ENCODE peak calls at places on chromosomes 4 and X, in seven cellular contexts. L is endodermal cell, C is left lung, X is MCF 10A, P is choroid plexus epithelial cell, B is OCI-LY7, Z is spleen. E is an unnamed sample.

GRCh38 chr4:186203391-186203802 is 12.0 kb downstream of the CYP4V2 start:
- DNase-seq in L (no peak), C (no peak), X (no peak), P (no peak), B (no peak), Z (no peak), E (no peak)

GRCh38 chrX:119238557-119238956 is 2.5 kb downstream of the PGRMC1 start:
- DNase-seq in L (no peak), C (no peak), X (no peak), P (peak; percentile 12), B (no peak), Z (no peak), E (no peak)

GRCh38 chrX:70386240-70386639 is 36.9 kb upstream of the GDPD2 start:
- DNase-seq in L (no peak), C (no peak), X (no peak), P (no peak), B (no peak), Z (no peak), E (no peak)

GRCh38 chr4:95415346-95415771 is 133.4 kb downstream of the UNC5C start:
- DNase-seq in L (no peak), C (no peak), X (peak; percentile 20), P (peak; percentile 45), B (no peak), Z (no peak), E (no peak)

GRCh38 chr4:189202182-189202868 is 738.3 kb upstream of the FRG1 start:
- DNase-seq in L (peak; percentile 78), C (peak; percentile 81), X (peak; percentile 77), P (peak; percentile 74), B (peak; percentile 35), Z (peak; percentile 75), E (peak; percentile 32)

GRCh38 chrX:2572740-2573139 is 72.0 kb upstream of the DHRSX start:
- DNase-seq in L (no peak), C (no peak), X (peak; percentile 78), P (peak; percentile 80), B (no peak), Z (no peak), E (no peak)

GRCh38 chr4:16026155-16026761 is 57.6 kb downstream of the PROM1 start:
- DNase-seq in L (no peak), C (no peak), X (peak; percentile 65), P (peak; percentile 82), B (peak; percentile 80), Z (no peak), E (peak; percentile 54)

GRCh38 chrX:134542485-134542884 is 82.5 kb downstream of the HPRT1 start:
- DNase-seq in L (peak; percentile 63), C (no peak), X (peak; percentile 86), P (peak; percentile 86), B (peak; percentile 30), Z (no peak), E (no peak)

GRCh38 chr4:38002451-38003071 is 42.4 kb downstream of the PTTG2 start:
- DNase-seq in L (no peak), C (no peak), X (no peak), P (peak; percentile 36), B (no peak), Z (no peak), E (no peak)

GRCh38 chr4:35300996-35301774 is 943.1 kb downstream of the ARAP2 start:
- DNase-seq in L (peak; percentile 89), C (peak; percentile 26), X (no peak), P (no peak), B (no peak), Z (no peak), E (no peak)

DNA sequence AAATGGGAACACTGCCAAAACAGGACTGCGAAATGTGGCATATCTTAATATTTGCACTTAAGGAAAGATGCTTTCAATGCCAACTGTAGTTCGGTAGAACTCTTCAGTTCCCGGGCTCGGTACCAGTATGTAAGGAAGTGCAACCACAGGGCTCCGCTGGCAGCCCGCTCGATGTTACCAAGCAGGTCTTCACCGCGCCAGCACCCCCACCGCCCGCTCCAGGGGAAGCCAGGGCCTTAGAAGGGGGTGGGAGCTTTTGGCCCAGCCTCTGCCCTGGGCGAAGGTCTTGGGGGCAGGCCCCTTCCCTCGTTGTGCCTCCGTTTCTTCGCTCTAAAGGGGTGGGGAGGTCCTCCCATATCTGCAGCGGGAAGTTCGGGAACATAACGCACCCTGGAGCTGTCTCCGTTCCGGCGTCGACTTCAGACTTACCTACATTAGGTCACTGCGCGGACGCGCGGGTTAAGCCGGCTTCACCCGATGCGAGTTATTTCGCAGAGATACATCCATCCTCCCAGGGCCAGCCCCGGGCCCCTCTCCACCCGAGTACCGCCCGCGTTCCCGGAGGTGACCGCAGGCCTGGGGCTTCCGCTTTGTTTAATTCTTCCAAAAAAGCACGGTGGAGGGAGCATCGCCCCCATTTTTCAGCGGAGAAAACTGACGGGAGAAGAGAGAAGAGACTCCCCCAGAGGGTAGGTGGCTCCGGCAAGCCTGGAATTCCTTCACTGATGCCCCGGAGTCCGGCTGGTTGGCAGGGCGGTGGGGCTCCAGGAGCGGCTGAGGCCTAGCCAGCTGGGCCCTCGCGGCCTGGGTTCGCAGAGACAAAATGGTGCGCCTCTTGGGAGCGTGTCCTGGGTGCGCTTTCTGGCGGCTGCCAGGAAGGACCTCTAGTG is 1.0 kb upstream of the HMX1 start:
- DNase-seq in L (peak; percentile 71), C (no peak), X (no peak), P (no peak), B (no peak), Z (no peak), E (no peak)
- TF ChIP-seq CTCF in L (no peak), C (no peak), X (no peak), P (no peak), B (no peak), Z (no peak), E (no peak)

GRCh38 chrX:111164728-111165127 is 68.7 kb downstream of the PAK3 start:
- DNase-seq in L (no peak), C (no peak), X (peak; percentile 22), P (peak; percentile 7), B (peak; percentile 0), Z (no peak), E (no peak)
- TF ChIP-seq CTCF in L (peak; percentile 85), C (no peak), X (peak; percentile 39), P (peak; percentile 35), B (peak; percentile 46), Z (no peak), E (no peak)

GRCh38 chr4:21139327-21139726 is 439.1 kb downstream of the PACRGL start:
- DNase-seq in L (no peak), C (no peak), X (no peak), P (no peak), B (no peak), Z (no peak), E (no peak)

GRCh38 chr4:21136231-21136630 is 436.0 kb downstream of the PACRGL start:
- DNase-seq in L (no peak), C (no peak), X (no peak), P (no peak), B (no peak), Z (no peak), E (no peak)

GRCh38 chr4:21130606-21131005 is 430.3 kb downstream of the PACRGL start:
- DNase-seq in L (no peak), C (no peak), X (no peak), P (no peak), B (no peak), Z (no peak), E (no peak)

DNA sequence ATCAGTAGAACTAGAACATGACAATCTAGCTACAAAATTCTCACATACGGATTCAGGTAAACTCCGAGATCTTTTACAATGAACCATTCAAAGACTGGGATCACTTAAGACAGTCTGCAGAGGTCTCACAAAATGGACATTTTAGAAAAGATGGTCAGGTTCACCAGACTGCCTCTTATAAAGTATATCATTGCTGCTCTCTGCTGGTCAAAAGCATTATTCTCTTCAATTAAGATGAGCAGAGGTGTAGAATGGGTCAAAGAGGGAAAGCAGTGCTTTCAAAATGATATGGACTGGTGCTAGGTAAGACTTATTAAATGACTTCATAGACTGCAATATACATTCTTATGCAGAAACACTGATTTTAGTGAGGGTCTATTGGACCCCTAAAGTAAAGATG is 434.7 kb downstream of the PACRGL start:
- DNase-seq in L (no peak), C (no peak), X (peak; percentile 54), P (peak; percentile 16), B (no peak), Z (no peak), E (no peak)
- TF ChIP-seq CTCF in L (peak; percentile 73), C (no peak), X (peak; percentile 52), P (no peak), B (peak; percentile 32), Z (no peak), E (no peak)

DNA sequence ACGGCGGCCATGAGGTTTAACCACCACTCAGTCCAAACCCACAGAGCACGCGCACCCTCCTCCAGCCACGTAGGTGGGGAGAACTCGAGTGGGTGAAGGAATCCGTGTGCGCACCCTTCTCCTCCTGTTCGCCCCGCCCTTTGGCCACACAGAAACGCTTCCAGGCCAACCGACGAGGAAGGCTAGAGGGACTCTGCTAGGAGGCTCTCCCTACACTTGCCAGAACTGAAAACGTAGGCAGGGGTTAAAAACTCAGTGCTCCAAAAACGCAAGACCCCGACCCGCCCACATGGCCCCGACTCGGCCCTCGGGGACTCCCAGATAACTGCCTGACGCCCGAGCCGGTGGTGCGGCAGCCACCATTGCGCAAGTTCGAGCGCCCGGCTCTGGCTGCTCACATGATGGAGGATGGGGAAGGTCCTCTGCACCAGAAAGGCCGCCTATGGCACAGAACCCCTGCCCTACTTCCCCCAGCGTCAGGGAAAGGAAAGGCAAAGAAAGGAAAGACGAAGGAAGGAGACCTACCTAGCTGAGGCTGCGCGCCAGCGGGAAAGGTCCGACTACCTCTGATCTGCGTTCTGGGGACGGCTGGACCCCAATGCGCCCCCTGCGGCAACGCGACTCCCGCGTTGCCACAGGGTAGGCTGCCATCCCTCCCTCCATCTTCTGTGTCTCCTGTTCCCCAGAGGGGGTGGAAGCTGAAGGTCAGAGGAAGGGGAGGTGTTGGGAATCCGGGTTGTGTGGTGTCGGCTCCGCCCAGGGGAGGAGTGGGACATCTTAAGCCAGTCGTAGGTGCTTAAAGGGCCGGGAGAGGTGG is 201.9 kb upstream of the AGTR2 start:
- DNase-seq in L (peak; percentile 96), C (peak; percentile 79), X (peak; percentile 59), P (peak; percentile 17), B (no peak), Z (no peak), E (peak; percentile 52)
- TF ChIP-seq CTCF in L (peak; percentile 65), C (no peak), X (no peak), P (no peak), B (no peak), Z (no peak), E (no peak)

GRCh38 chr4:117784266-117784665 is 250.0 kb upstream of the NDST3 start:
- DNase-seq in L (no peak), C (no peak), X (no peak), P (no peak), B (no peak), Z (no peak), E (no peak)
- TF ChIP-seq CTCF in L (no peak), C (no peak), X (no peak), P (no peak), B (no peak), Z (no peak), E (no peak)